ENCODE peak calls at places on chromosomes 12 and 14, in five cellular contexts. B, R, S, Y and H are unnamed samples.

GRCh38 chr12:83573676-83574075 is 887.0 kb downstream of the TMTC2 start:
- DNase-seq in B (no peak), R (no peak), S (peak; percentile 35), Y (no peak), H (no peak)

GRCh38 chr14:77043177-77043983 is 14.9 kb upstream of the IRF2BPL start:
- DNase-seq in B (no peak), R (peak; percentile 72), S (peak; percentile 94), Y (no peak), H (no peak)

GRCh38 chr12:42732908-42733411 is 143.4 kb upstream of the PRICKLE1 start:
- DNase-seq in B (no peak), R (no peak), S (peak; percentile 52), Y (no peak), H (no peak)

GRCh38 chr12:105834496-105834895 is 304.3 kb downstream of the NUAK1 start:
- DNase-seq in B (no peak), R (no peak), S (no peak), Y (no peak), H (no peak)

GRCh38 chr12:108526482-108527234 is 11.6 kb downstream of the FICD start:
- DNase-seq in B (no peak), R (no peak), S (peak; percentile 51), Y (no peak), H (no peak)

GRCh38 chr12:50690923-50691322 is 73.0 kb upstream of the ATF1 start:
- DNase-seq in B (no peak), R (peak; percentile 55), S (peak; percentile 42), Y (no peak), H (no peak)

GRCh38 chr14:32417956-32418552 is 89.0 kb downstream of the AKAP6 start:
- DNase-seq in B (no peak), R (peak; percentile 24), S (peak; percentile 79), Y (peak; percentile 49), H (peak; percentile 57)

GRCh38 chr14:51398898-51399297 is 158.9 kb downstream of the TMX1 start:
- DNase-seq in B (no peak), R (no peak), S (peak; percentile 84), Y (no peak), H (no peak)

GRCh38 chr14:106308839-106309389 is 782.5 kb downstream of the TMEM121 start:
- DNase-seq in B (peak; percentile 48), R (no peak), S (no peak), Y (peak; percentile 49), H (peak; percentile 77)

GRCh38 chr12:95718772-95719171 is 71.8 kb downstream of the NTN4 start:
- DNase-seq in B (no peak), R (no peak), S (no peak), Y (no peak), H (no peak)

GRCh38 chr14:76654573-76654955 is 106.7 kb upstream of the VASH1 start:
- DNase-seq in B (no peak), R (no peak), S (no peak), Y (no peak), H (no peak)

GRCh38 chr12:51269174-51270066 is 795 bp downstream of the SMAGP start:
- DNase-seq in B (peak; percentile 83), R (peak; percentile 44), S (peak; percentile 39), Y (peak; percentile 86), H (peak; percentile 68)

GRCh38 chr14:67285876-67286452 is 44.7 kb downstream of the PALS1 start:
- DNase-seq in B (no peak), R (no peak), S (peak; percentile 44), Y (no peak), H (no peak)

GRCh38 chr14:100680439-100681051 is 46.1 kb upstream of the DLK1 start:
- DNase-seq in B (no peak), R (peak; percentile 35), S (no peak), Y (no peak), H (peak; percentile 68)

GRCh38 chr12:48008349-48008748 is 4.1 kb upstream of the COL2A1 start:
- DNase-seq in B (no peak), R (no peak), S (no peak), Y (no peak), H (no peak)

GRCh38 chr12:48008950-48009349 is 4.7 kb upstream of the COL2A1 start:
- DNase-seq in B (no peak), R (no peak), S (no peak), Y (no peak), H (no peak)

GRCh38 chr12:48010366-48010970 is 6.2 kb upstream of the COL2A1 start:
- DNase-seq in B (no peak), R (no peak), S (no peak), Y (no peak), H (no peak)

GRCh38 chr12:48007206-48007605 is 2.9 kb upstream of the COL2A1 start:
- DNase-seq in B (no peak), R (no peak), S (no peak), Y (no peak), H (no peak)

DNA sequence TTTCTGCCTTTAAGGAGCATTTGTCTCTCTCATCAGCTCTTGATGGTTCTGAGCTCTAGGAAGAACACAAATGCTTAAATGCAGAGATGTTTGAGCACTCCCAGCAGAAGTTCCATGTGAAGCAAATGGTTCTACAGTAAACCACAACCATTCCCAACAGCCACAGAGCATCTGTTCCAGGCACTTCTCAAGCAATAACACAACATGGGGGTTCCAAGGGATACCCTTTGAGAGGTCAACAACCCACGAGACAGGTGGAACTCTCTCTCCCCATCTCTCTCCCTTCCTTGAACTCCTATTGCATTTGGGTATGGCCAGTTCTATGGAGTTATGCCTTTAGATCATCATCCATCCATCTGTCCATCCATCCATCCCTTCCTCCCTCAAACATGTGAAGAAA is 5.2 kb upstream of the COL2A1 start:
- DNase-seq in B (no peak), R (no peak), S (no peak), Y (no peak), H (no peak)
- H3K27me3 ChIP-seq in B (peaks cover 15% of the 10 kb centered on the region), R (peaks cover 48% of the 10 kb centered on the region), S (peaks cover 46% of the 10 kb centered on the region), Y (peaks cover 17% of the 10 kb centered on the region), H (peaks cover 46% of the 10 kb centered on the region)

GRCh38 chr12:56221757-56222530 is at the start of gene RNF41:
- DNase-seq in B (peak; percentile 97), R (peak; percentile 97), S (peak; percentile 97), Y (peak; percentile 99), H (peak; percentile 98)
- TF ChIP-seq CTCF in B (peak; percentile 10), R (peak; percentile 30), S (no peak), Y (no peak), H (no peak)

DNA sequence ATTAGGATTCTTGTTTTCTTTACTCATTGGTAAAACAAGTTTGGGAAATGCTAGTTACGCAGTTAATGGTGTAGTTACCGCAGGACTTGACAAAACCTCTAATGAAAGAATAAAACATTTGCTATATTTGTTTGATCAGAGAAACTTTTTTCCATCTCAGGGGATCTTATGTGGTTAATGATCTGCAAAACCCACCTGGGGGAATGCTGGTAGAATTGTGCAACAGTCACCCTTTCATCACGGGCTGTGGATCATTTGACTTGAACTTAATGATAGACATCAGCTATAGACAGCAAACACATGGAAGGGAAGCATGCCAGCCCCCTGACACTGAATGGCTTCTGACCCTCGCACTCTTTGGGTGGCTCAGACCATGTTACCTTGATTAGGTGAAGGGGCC is 84.2 kb downstream of the PDE3A start:
- DNase-seq in B (no peak), R (no peak), S (no peak), Y (no peak), H (no peak)
- H3K27me3 ChIP-seq in B (no peaks in the 10 kb centered on the region), R (no peaks in the 10 kb centered on the region), S (no peaks in the 10 kb centered on the region), Y (no peaks in the 10 kb centered on the region), H (no peaks in the 10 kb centered on the region)

GRCh38 chr12:119301367-119301766 is 33.2 kb upstream of the CCDC60 start:
- DNase-seq in B (no peak), R (no peak), S (no peak), Y (no peak), H (no peak)
- TF ChIP-seq CTCF in B (no peak), R (no peak), S (no peak), Y (no peak), H (no peak)

GRCh38 chr12:65824314-65824563 is at the start of gene HMGA2:
- DNase-seq in B (no peak), R (no peak), S (no peak), Y (peak; percentile 61), H (peak; percentile 7)
- H3K27me3 ChIP-seq in B (no peaks in the 10 kb centered on the region), R (peaks cover 64% of the 10 kb centered on the region), S (no peaks in the 10 kb centered on the region), Y (peaks cover 4% of the 10 kb centered on the region), H (peaks cover 64% of the 10 kb centered on the region)